ENCODE peak calls at places on chromosomes 13 and 19, in four cellular contexts. K is left ventricle myocardium inferior, I is cardiac fibroblast, O is fibroblast of the aortic adventitia. J is an unnamed sample.

GRCh38 chr13:33169273-33169980 is 116.1 kb downstream of the STARD13 start:
- DNase-seq in K (no peak), I (peak), O (peak), J (peak)

GRCh38 chr19:51131780-51132680 is 7.3 kb downstream of the SIGLEC9 start:
- DNase-seq in K (peak), I (peak), O (peak), J (peak)

GRCh38 chr13:44131069-44131614 is 242.5 kb upstream of the SERP2 start:
- DNase-seq in K (no peak), I (no peak), O (no peak), J (no peak)

GRCh38 chr13:48923376-48923775 is 52.3 kb upstream of the FNDC3A start:
- DNase-seq in K (peak), I (no peak), O (peak), J (no peak)

GRCh38 chr13:46063292-46063691 is 10.7 kb upstream of the ZC3H13 start:
- DNase-seq in K (no peak), I (no peak), O (no peak), J (no peak)

GRCh38 chr19:57687363-57688010 is 5.7 kb downstream of the ZNF551 start:
- DNase-seq in K (no peak), I (no peak), O (no peak), J (no peak)

GRCh38 chr19:14732510-14732909 is 42.7 kb downstream of the ZNF333 start:
- DNase-seq in K (no peak), I (no peak), O (no peak), J (no peak)

GRCh38 chr13:46389985-46390384 is 2.9 kb upstream of the RUBCNL start:
- DNase-seq in K (peak), I (no peak), O (no peak), J (no peak)

GRCh38 chr13:39051157-39051556 is 12.9 kb downstream of the NHLRC3 start:
- DNase-seq in K (no peak), I (peak), O (peak), J (peak)

GRCh38 chr19:4304509-4305252 is at the start of gene FSD1:
- DNase-seq in K (no peak), I (peak), O (peak), J (peak)

GRCh38 chr13:98869408-98870090 is 108.3 kb downstream of the DOCK9 start:
- DNase-seq in K (peak), I (peak), O (peak), J (no peak)

GRCh38 chr13:60164490-60164889 is 762 bp upstream of the DIAPH3 start:
- DNase-seq in K (no peak), I (peak), O (peak), J (peak)

GRCh38 chr13:40388617-40389016 is 277.8 kb downstream of the FOXO1 start:
- DNase-seq in K (no peak), I (peak), O (no peak), J (peak)

GRCh38 chr13:32314271-32314967 is 744 bp downstream of the ZAR1L start:
- DNase-seq in K (peak), I (no peak), O (no peak), J (no peak)

GRCh38 chr13:105778196-105778595 is 757.3 kb downstream of the EFNB2 start:
- DNase-seq in K (no peak), I (peak), O (no peak), J (no peak)

GRCh38 chr19:5913739-5914357 is at the start of gene CAPS:
- DNase-seq in K (peak), I (peak), O (peak), J (peak)

GRCh38 chr19:29439688-29440550 is 85.9 kb upstream of the VSTM2B start:
- DNase-seq in K (no peak), I (no peak), O (no peak), J (no peak)

GRCh38 chr13:85366759-85367417 is 432.3 kb downstream of the SLITRK6 start:
- DNase-seq in K (no peak), I (peak), O (no peak), J (no peak)

GRCh38 chr13:41122838-41123237 is 9.8 kb downstream of the KBTBD6 start:
- DNase-seq in K (no peak), I (no peak), O (no peak), J (no peak)

GRCh38 chr13:47680752-47681151 is 320.3 kb downstream of the SUCLA2 start:
- DNase-seq in K (no peak), I (peak), O (peak), J (peak)

GRCh38 chr13:59391696-59392095 is 772.0 kb downstream of the DIAPH3 start:
- DNase-seq in K (no peak), I (peak), O (peak), J (peak)

GRCh38 chr19:38949580-38950367 is 19.0 kb downstream of the MRPS12 start:
- DNase-seq in K (peak), I (peak), O (peak), J (peak)

GRCh38 chr19:18208098-18208951 is 4.5 kb upstream of the RAB3A start:
- DNase-seq in K (peak), I (peak), O (peak), J (peak)

GRCh38 chr19:39946532-39946931 is 12.1 kb upstream of the FCGBP start:
- DNase-seq in K (no peak), I (no peak), O (no peak), J (no peak)

GRCh38 chr13:76856141-76856571 is 30.0 kb downstream of the KCTD12 start:
- DNase-seq in K (no peak), I (peak), O (peak), J (peak)

GRCh38 chr19:2561895-2562294 is 86.0 kb downstream of the GADD45B start:
- DNase-seq in K (peak), I (no peak), O (no peak), J (no peak)

DNA sequence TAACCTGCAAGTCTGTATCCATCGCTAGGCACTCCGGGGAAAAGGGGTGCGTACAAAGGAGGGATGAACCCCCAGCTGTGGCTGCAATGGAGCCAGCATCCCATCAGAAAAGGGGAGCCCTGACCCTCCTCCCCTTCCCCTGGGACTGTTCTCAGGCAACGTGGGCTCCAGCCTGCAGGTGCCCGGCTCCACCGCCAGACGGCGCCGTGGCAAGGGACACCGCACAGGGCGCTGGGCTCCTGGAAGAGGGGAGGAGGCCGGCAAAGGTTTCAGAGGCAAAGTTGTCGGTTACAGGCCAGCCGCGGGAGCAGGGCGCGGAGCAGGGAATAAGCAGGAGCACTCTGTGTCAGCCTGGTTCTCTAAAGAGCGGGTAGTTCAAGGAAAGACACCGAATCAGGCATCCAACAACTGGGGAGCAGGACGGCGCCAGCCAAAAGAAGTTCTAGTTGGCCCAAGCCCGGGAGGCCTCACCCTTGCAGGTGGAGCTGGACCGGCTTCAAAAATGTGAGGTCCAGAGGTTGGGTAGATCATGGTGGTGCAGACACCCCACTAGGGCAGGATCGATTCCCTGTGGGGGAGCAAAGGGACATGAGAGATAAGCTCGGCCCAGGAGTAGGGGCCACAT is 53.0 kb upstream of the ATP12A start:
- DNase-seq in K (no peak), I (peak), O (no peak), J (peak)
- TF ChIP-seq CTCF in K (peak), I (peak), O (peak), J (peak)

GRCh38 chr19:48856921-48857320 is 11.5 kb downstream of the PLEKHA4 start:
- DNase-seq in K (no peak), I (no peak), O (no peak), J (peak)

GRCh38 chr19:48861313-48861712 is 7.1 kb downstream of the PLEKHA4 start:
- DNase-seq in K (no peak), I (no peak), O (no peak), J (no peak)

GRCh38 chr19:48862827-48863226 is 5.6 kb downstream of the PLEKHA4 start:
- DNase-seq in K (no peak), I (no peak), O (no peak), J (no peak)

GRCh38 chr19:48859711-48860572 is 8.5 kb downstream of the PLEKHA4 start:
- DNase-seq in K (peak), I (no peak), O (no peak), J (no peak)

GRCh38 chr19:48858984-48859710 is 9.3 kb downstream of the PLEKHA4 start:
- DNase-seq in K (peak), I (no peak), O (no peak), J (no peak)
- H3K4me3 ChIP-seq in K (peak), I (no peak), O (no peak), J (no peak)

DNA sequence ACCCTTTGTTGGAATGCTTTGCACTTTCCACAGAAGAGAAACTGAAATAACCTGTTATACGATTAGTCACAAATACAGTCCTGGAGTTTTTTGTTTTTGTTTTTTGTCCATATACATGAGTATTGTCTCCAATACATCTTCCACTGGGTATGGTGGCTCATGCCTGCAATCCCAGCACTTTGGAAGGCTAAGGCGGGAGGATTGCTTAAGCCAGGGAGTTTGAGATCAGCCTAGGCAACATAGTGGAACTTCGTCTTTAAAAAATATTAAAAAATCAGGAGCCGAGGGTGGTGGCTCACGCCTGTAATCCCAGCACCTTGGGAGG is 25.0 kb downstream of the AP2S1 start:
- DNase-seq in K (no peak), I (no peak), O (no peak), J (no peak)
- TF ChIP-seq CTCF in K (no peak), I (no peak), O (no peak), J (no peak)

GRCh38 chr13:110319774-110320509 is 12.9 kb downstream of the COL4A2 start:
- DNase-seq in K (no peak), I (peak), O (peak), J (peak)
- H3K4me3 ChIP-seq in K (peak), I (no peak), O (no peak), J (no peak)

GRCh38 chr13:50805805-50806204 is 37.7 kb downstream of the DLEU7 start:
- DNase-seq in K (no peak), I (peak), O (peak), J (peak)
- TF ChIP-seq CTCF in K (peak), I (peak), O (no peak), J (peak)

DNA sequence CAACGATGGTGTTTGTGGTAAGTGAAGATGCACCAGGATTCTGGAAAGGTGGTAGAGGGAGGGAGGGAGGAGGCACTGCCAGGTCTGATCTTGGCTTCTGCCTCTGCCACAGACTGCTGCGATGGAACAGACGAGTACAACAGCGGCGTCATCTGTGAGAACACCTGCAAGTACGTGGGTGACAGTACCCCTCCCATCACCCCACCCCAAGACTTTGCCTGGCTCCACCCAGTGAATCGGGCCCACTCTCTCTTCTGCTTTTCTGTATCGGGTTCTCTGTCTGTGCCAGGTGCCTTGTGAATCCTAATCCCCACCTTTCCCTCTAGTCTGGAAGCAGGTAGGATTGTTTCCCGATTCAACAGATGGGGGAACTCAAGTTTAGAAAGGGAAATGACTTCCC is 2.5 kb downstream of the PRKCSH start:
- DNase-seq in K (no peak), I (no peak), O (no peak), J (no peak)
- H3K4me3 ChIP-seq in K (no peak), I (no peak), O (no peak), J (no peak)

J was measured in AG10803.